ENCODE peak calls at places on chromosomes 1 and 21, in six cellular contexts. C is stimulated activated CD8-positive, alpha-beta memory T cell treated with anti-CD3 and anti-CD28 coated beads, Interleukin-4, amount 100 ng/mL, for 4 hours; J is EL; M is SW480; I is stimulated activated CD4-positive, alpha-beta T cell treated with anti-CD3 and anti-CD28 coated beads, Interleukin-4, amount 100 ng/mL, for 4 hours; S is NCI-H1930. Y is an unnamed sample.
A peak's percentile ranks its signal among the peaks of the same experiment; 100 is the strongest.

GRCh38 chr21:29304577-29304976 is 5.9 kb downstream of the BACH1 start:
- DNase-seq in C (no peak), J (peak; percentile 48), M (no peak), I (no peak), S (no peak), Y (no peak)

GRCh38 chr1:201385299-201385891 is 7.9 kb upstream of the TNNT2 start:
- DNase-seq in C (no peak), J (peak; percentile 49), M (peak; percentile 68), I (peak; percentile 32), S (peak; percentile 39), Y (peak; percentile 1)

GRCh38 chr1:58084266-58084665 is 462.3 kb downstream of the OMA1 start:
- DNase-seq in C (no peak), J (no peak), M (no peak), I (no peak), S (no peak), Y (no peak)

GRCh38 chr1:181482521-181483083 is 715 bp upstream of the CACNA1E start:
- DNase-seq in C (no peak), J (no peak), M (no peak), I (peak; percentile 15), S (peak; percentile 61), Y (peak; percentile 60)

GRCh38 chr21:43930074-43930847 is 65.2 kb downstream of the AGPAT3 start:
- DNase-seq in C (no peak), J (no peak), M (no peak), I (no peak), S (no peak), Y (no peak)

GRCh38 chr1:44947774-44948311 is 38.6 kb downstream of the EIF2B3 start:
- DNase-seq in C (no peak), J (no peak), M (no peak), I (no peak), S (no peak), Y (no peak)

GRCh38 chr1:23129846-23130245 is 38.8 kb downstream of the LUZP1 start:
- DNase-seq in C (no peak), J (peak; percentile 40), M (no peak), I (no peak), S (no peak), Y (no peak)

GRCh38 chr1:44031051-44031899 is at the start of gene SLC6A9:
- DNase-seq in C (no peak), J (peak; percentile 84), M (peak; percentile 69), I (peak; percentile 57), S (peak; percentile 36), Y (no peak)